ENCODE peak calls at places on chromosomes 3 and 15, in five cellular contexts. H is GM12878, F is SK-N-SH, B is HCT116, J is H1. S is an unnamed sample.

GRCh38 chr15:40354408-40355171 is 3.4 kb upstream of the DISP2 start:
- DNase-seq in H (no peak), F (peak), B (no peak), J (peak), S (no peak)

GRCh38 chr15:47218295-47218694 is 499.0 kb upstream of the SEMA6D start:
- DNase-seq in H (no peak), F (no peak), B (no peak), J (no peak), S (no peak)

GRCh38 chr15:34241376-34242350 is 16.8 kb downstream of the EMC4 start:
- DNase-seq in H (no peak), F (peak), B (no peak), J (no peak), S (peak)

GRCh38 chr3:107106316-107106715 is 270.9 kb upstream of the CCDC54 start:
- DNase-seq in H (no peak), F (no peak), B (peak), J (no peak), S (no peak)

GRCh38 chr15:57432141-57432701 is 55.9 kb downstream of the CGNL1 start:
- DNase-seq in H (no peak), F (no peak), B (no peak), J (peak), S (no peak)

GRCh38 chr3:116524455-116524854 is 79.2 kb upstream of the LSAMP start:
- DNase-seq in H (no peak), F (no peak), B (no peak), J (no peak), S (no peak)

GRCh38 chr3:49553320-49553689 is 972 bp upstream of the BSN start:
- DNase-seq in H (no peak), F (no peak), B (no peak), J (no peak), S (no peak)

GRCh38 chr3:180860180-180860858 is 52.2 kb upstream of the FXR1 start:
- DNase-seq in H (no peak), F (no peak), B (no peak), J (no peak), S (no peak)

GRCh38 chr3:12175844-12176453 is 17.2 kb upstream of the TIMP4 start:
- DNase-seq in H (no peak), F (peak), B (peak), J (peak), S (peak)

GRCh38 chr3:151630938-151631417 is 102.7 kb upstream of the AADACL2 start:
- DNase-seq in H (no peak), F (no peak), B (no peak), J (no peak), S (no peak)

GRCh38 chr3:53672987-53673386 is 173.2 kb downstream of the CHDH start:
- DNase-seq in H (no peak), F (no peak), B (no peak), J (no peak), S (no peak)

GRCh38 chr3:184565421-184566211 is 4.0 kb downstream of the EPHB3 start:
- DNase-seq in H (no peak), F (peak), B (peak), J (no peak), S (peak)

GRCh38 chr15:42457445-42458442 is 33.2 kb downstream of the ZNF106 start:
- DNase-seq in H (peak), F (peak), B (no peak), J (peak), S (no peak)

GRCh38 chr3:132756108-132756650 is 34.0 kb upstream of the NPHP3 start:
- DNase-seq in H (no peak), F (no peak), B (no peak), J (no peak), S (no peak)

GRCh38 chr15:100919481-100920405 is 586 bp downstream of the LRRK1 start:
- DNase-seq in H (no peak), F (peak), B (no peak), J (peak), S (no peak)

GRCh38 chr3:64104691-64105101 is 81.4 kb upstream of the PSMD6 start:
- DNase-seq in H (no peak), F (no peak), B (no peak), J (no peak), S (no peak)

GRCh38 chr3:134597390-134597975 is 53.3 kb downstream of the KY start:
- DNase-seq in H (no peak), F (no peak), B (no peak), J (no peak), S (no peak)

GRCh38 chr15:34729886-34730285 is 24.9 kb downstream of the GJD2 start:
- DNase-seq in H (no peak), F (no peak), B (no peak), J (no peak), S (no peak)

GRCh38 chr15:45704329-45705249 is 69.8 kb downstream of the SQOR start:
- DNase-seq in H (no peak), F (peak), B (no peak), J (peak), S (no peak)

GRCh38 chr15:88476635-88477038 is 9.1 kb downstream of the MRPS11 start:
- DNase-seq in H (no peak), F (peak), B (peak), J (no peak), S (peak)

GRCh38 chr3:24493951-24494615 is 567 bp downstream of the THRB start:
- DNase-seq in H (no peak), F (peak), B (no peak), J (peak), S (peak)

GRCh38 chr15:75732809-75733451 is 20.3 kb upstream of the CSPG4 start:
- DNase-seq in H (no peak), F (peak), B (peak), J (peak), S (peak)

GRCh38 chr3:170642882-170643601 is 57.2 kb upstream of the SLC7A14 start:
- DNase-seq in H (no peak), F (no peak), B (no peak), J (no peak), S (no peak)

GRCh38 chr3:59775781-59776270 is 726.0 kb upstream of the CFAP20DC start:
- DNase-seq in H (no peak), F (peak), B (no peak), J (no peak), S (no peak)

GRCh38 chr3:48468329-48468731 is 21.8 kb downstream of the ATRIP start:
- DNase-seq in H (no peak), F (peak), B (no peak), J (no peak), S (no peak)

GRCh38 chr3:129592362-129593150 is 13.9 kb downstream of the PLXND1 start:
- DNase-seq in H (no peak), F (no peak), B (no peak), J (peak), S (no peak)

GRCh38 chr15:43998607-43999006 is 171.8 kb downstream of the WDR76 start:
- DNase-seq in H (no peak), F (peak), B (no peak), J (no peak), S (no peak)

GRCh38 chr15:77568014-77568959 is 64.4 kb downstream of the LINGO1 start:
- DNase-seq in H (no peak), F (peak), B (no peak), J (no peak), S (peak)

GRCh38 chr3:123739754-123740153 is 144.4 kb downstream of the MYLK start:
- DNase-seq in H (no peak), F (no peak), B (no peak), J (no peak), S (no peak)

GRCh38 chr3:159764211-159765024 is 224.2 kb upstream of the IL12A start:
- DNase-seq in H (no peak), F (peak), B (no peak), J (peak), S (peak)

GRCh38 chr15:29457729-29458128 is 188.1 kb upstream of the NSMCE3 start:
- DNase-seq in H (no peak), F (no peak), B (no peak), J (no peak), S (no peak)

GRCh38 chr15:86906406-86906805 is 826.7 kb downstream of the AGBL1 start:
- DNase-seq in H (no peak), F (no peak), B (no peak), J (no peak), S (no peak)

GRCh38 chr3:61562810-61563613 is 1.6 kb downstream of the PTPRG start:
- DNase-seq in H (no peak), F (peak), B (no peak), J (peak), S (no peak)

GRCh38 chr3:61562042-61562809 is 855 bp downstream of the PTPRG start:
- DNase-seq in H (no peak), F (peak), B (no peak), J (no peak), S (peak)

GRCh38 chr3:61559108-61559731 is 2.2 kb upstream of the PTPRG start:
- DNase-seq in H (no peak), F (no peak), B (no peak), J (no peak), S (no peak)

GRCh38 chr3:61560452-61561373 is 658 bp upstream of the PTPRG start:
- DNase-seq in H (no peak), F (peak), B (peak), J (peak), S (peak)

DNA sequence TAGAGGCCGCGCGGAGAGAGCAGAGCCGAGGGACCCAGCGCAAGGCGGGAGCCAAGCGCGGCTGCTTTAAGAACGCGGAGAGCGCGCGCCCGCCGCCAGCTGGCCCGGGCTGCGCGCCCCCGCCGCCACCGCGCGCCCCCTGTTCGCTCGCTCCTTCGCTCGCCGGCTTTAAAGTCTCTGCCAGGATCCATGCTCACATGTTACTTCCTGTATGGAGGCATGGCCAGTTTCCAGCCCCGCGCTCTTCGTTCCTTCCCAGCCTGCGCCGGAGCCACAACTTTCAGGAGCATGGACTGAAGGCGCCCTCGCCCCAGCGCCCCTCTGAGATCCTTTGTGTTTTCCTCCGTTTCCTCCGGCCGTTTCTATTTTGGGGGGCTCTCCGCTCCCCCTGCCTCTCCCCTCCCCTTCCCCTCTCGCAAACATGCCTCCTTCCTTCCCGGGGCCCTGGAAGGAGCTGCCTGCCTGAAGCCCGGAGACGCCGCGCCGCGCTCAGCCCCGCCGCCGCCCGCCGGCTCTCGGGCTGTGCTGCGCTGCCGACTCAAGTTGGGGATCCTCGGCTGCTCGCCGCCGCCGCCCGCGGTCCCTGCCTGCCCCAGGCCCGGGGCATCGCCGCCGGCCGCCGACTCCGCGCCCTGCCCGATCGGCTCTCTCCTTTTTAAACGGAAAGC is at the start of gene PTPRG:
- DNase-seq in H (no peak), F (peak), B (peak), J (peak), S (peak)
- TF ChIP-seq JUND in H (no peak), F (no peak), B (no peak), J (no peak), S (no peak)

GRCh38 chr15:59678620-59679019 is 10.5 kb downstream of the BNIP2 start:
- DNase-seq in H (no peak), F (no peak), B (no peak), J (no peak), S (no peak)
- TF ChIP-seq JUND in H (no peak), F (no peak), B (no peak), J (no peak), S (no peak)

GRCh38 chr3:28348286-28348636 is 260 bp upstream of the ZCWPW2 start:
- DNase-seq in H (no peak), F (no peak), B (no peak), J (no peak), S (no peak)

GRCh38 chr3:28348637-28349396 is at the start of the genes AZI2 and ZCWPW2:
- DNase-seq in H (peak), F (peak), B (peak), J (peak), S (peak)

GRCh38 chr3:28345690-28346089 is 2.8 kb upstream of the ZCWPW2 start:
- DNase-seq in H (no peak), F (no peak), B (no peak), J (no peak), S (no peak)

GRCh38 chr3:28349397-28350000 is 875 bp upstream of the AZI2 start:
- DNase-seq in H (no peak), F (peak), B (peak), J (no peak), S (no peak)

GRCh38 chr3:28347374-28348285 is 891 bp upstream of the ZCWPW2 start:
- DNase-seq in H (no peak), F (no peak), B (no peak), J (no peak), S (peak)
- TF ChIP-seq JUND in H (no peak), F (no peak), B (no peak), J (no peak), S (no peak)

GRCh38 chr3:136711277-136711676 is 40.9 kb downstream of the STAG1 start:
- DNase-seq in H (no peak), F (no peak), B (no peak), J (no peak), S (no peak)
- TF ChIP-seq JUND in H (no peak), F (no peak), B (no peak), J (no peak), S (no peak)

GRCh38 chr3:14592390-14592789 is 52.2 kb upstream of the GRIP2 start:
- DNase-seq in H (no peak), F (no peak), B (no peak), J (no peak), S (no peak)
- TF ChIP-seq JUND in H (no peak), F (no peak), B (no peak), J (no peak), S (no peak)

DNA sequence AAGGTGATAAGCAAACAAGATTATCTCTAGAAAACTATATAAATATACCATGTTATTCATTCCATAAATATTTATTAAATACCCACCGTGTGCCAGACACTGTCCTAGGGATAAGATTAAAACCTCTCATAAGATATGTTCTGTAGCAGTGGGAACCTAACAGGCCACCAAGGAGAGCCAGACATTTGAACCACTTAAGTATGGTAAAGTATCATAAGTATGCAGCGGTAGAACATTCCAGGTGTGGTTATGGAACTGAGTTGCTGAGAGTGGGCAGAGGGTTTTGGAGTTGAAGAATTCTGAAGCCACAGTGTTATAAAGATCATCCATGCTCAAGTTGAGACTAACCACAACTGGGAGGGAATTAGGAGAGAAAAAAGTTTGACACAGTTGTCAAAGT is 14.7 kb downstream of the FILIP1L start:
- DNase-seq in H (no peak), F (no peak), B (no peak), J (no peak), S (no peak)
- TF ChIP-seq JUND in H (no peak), F (no peak), B (no peak), J (no peak), S (no peak)

GRCh38 chr3:39088456-39088855 is 19.0 kb downstream of the GORASP1 start:
- DNase-seq in H (no peak), F (no peak), B (no peak), J (no peak), S (no peak)

GRCh38 chr3:39088889-39089288 is 18.5 kb downstream of the GORASP1 start:
- DNase-seq in H (no peak), F (no peak), B (no peak), J (peak), S (no peak)

GRCh38 chr3:39086066-39086657 is 21.3 kb downstream of the GORASP1 start:
- DNase-seq in H (no peak), F (no peak), B (no peak), J (no peak), S (no peak)

GRCh38 chr3:39095146-39095677 is 12.2 kb downstream of the GORASP1 start:
- DNase-seq in H (no peak), F (no peak), B (no peak), J (peak), S (no peak)

DNA sequence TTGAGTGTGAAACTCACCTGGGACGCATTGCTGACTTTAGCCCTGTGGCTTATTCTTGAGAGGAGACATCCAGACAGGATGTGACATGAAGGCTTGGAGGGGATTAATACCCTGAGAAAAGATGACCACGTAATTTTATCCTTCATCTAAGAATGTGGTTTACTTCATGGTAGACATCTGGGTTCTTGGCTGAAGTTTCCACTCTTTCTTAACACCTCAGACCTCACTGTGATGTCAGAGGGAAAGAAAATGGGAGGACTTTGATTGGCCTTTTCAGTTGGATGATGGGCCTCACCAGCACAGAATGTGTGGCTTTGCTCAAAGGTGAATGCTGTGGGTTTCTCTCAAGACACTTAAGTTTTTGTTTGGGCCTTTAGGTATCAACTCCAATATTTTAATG is 16.5 kb downstream of the GORASP1 start:
- DNase-seq in H (no peak), F (no peak), B (no peak), J (peak), S (no peak)
- TF ChIP-seq JUND in H (no peak), F (no peak), B (no peak), J (no peak), S (no peak)

GRCh38 chr15:66650433-66650832 is 51.6 kb upstream of the SMAD6 start:
- DNase-seq in H (no peak), F (no peak), B (no peak), J (no peak), S (no peak)
- TF ChIP-seq JUND in H (no peak), F (no peak), B (peak), J (no peak), S (no peak)

GRCh38 chr3:52315006-52315405 is 1.1 kb upstream of the DNAH1 start:
- DNase-seq in H (no peak), F (no peak), B (no peak), J (no peak), S (no peak)
- TF ChIP-seq JUND in H (no peak), F (no peak), B (no peak), J (no peak), S (no peak)

DNA sequence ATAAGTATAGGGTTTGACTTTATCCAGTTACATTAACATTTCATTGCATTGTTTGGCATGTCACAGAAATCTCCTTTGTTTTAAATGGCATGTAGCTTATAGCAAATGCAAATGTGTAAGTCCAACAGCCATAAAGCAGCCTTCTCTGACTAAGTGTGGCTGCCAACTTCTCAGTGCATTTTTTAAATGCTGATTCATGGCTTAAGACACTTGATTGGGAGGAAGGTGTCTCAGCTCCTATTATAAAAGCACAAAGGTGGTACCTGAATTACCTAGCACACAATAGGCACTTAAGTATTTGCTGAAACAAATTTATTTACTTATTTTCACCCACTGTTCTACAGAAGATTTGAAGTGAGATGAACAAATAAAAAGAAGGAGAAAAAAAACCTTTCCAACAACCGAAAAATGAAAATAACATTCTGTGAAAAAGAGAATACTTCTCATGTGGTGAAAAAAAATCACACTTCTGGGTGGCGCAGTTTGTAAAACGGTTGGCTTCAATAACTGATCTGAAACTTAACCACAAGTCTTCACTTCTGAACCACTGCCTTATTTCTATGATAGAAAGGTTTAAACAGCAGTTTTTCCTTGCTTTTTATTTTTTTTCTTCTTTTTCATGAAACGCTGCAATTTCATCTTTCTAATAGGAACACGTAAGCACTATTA is 105.5 kb upstream of the ICE2 start:
- DNase-seq in H (no peak), F (no peak), B (no peak), J (no peak), S (no peak)
- TF ChIP-seq JUND in H (no peak), F (no peak), B (no peak), J (no peak), S (no peak)